ENCODE peak calls at places on chromosomes 11 and 22, in nine cellular contexts. One of them, this sample, is unnamed.

GRCh38 chr11:119846374-119846773 is 117.4 kb upstream of the NECTIN1 start:
- DNase-seq in heart left ventricle: no peak
- DNase-seq in CD4-positive, alpha-beta T cell: no peak
- DNase-seq in RWPE1: no peak
- DNase-seq in lower lobe of right lung: no peak
- DNase-seq in AG04450: no peak
- DNase-seq in OCI-LY7: no peak
- DNase-seq in PC-3: no peak
- DNase-seq in neural progenitor cell: no peak
- DNase-seq in this sample: no peak

GRCh38 chr11:9577032-9577431 is 3.6 kb downstream of the WEE1 start:
- DNase-seq in RWPE1: no peak
- DNase-seq in CD4-positive, alpha-beta T cell: no peak
- DNase-seq in neural progenitor cell: no peak
- DNase-seq in AG04450: no peak
- DNase-seq in PC-3: no peak
- DNase-seq in heart left ventricle: no peak
- DNase-seq in OCI-LY7: no peak
- DNase-seq in lower lobe of right lung: no peak
- DNase-seq in this sample: no peak

GRCh38 chr22:48370508-48371325 is 1457.0 kb downstream of the BRD1 start:
- DNase-seq in OCI-LY7: no peak
- DNase-seq in lower lobe of right lung: no peak
- DNase-seq in CD4-positive, alpha-beta T cell: no peak
- DNase-seq in PC-3: no peak
- DNase-seq in AG04450: no peak
- DNase-seq in neural progenitor cell: no peak
- DNase-seq in heart left ventricle: no peak
- DNase-seq in RWPE1: no peak
- DNase-seq in this sample: no peak

GRCh38 chr11:2221024-2221423 is 49.4 kb downstream of the ASCL2 start:
- DNase-seq in RWPE1: no peak
- DNase-seq in AG04450: no peak
- DNase-seq in OCI-LY7: no peak
- DNase-seq in lower lobe of right lung: no peak
- DNase-seq in heart left ventricle: no peak
- DNase-seq in CD4-positive, alpha-beta T cell: no peak
- DNase-seq in neural progenitor cell: no peak
- DNase-seq in PC-3: no peak
- DNase-seq in this sample: no peak

GRCh38 chr11:820655-821512 is 2.2 kb downstream of the PNPLA2 start:
- DNase-seq in PC-3: peak
- DNase-seq in AG04450: no peak
- DNase-seq in RWPE1: no peak
- DNase-seq in neural progenitor cell: no peak
- DNase-seq in heart left ventricle: peak
- DNase-seq in CD4-positive, alpha-beta T cell: no peak
- DNase-seq in OCI-LY7: no peak
- DNase-seq in lower lobe of right lung: peak
- DNase-seq in this sample: peak

GRCh38 chr11:27317751-27318150 is 45.3 kb downstream of the CCDC34 start:
- DNase-seq in heart left ventricle: no peak
- DNase-seq in PC-3: peak
- DNase-seq in lower lobe of right lung: no peak
- DNase-seq in OCI-LY7: no peak
- DNase-seq in neural progenitor cell: no peak
- DNase-seq in RWPE1: peak
- DNase-seq in CD4-positive, alpha-beta T cell: no peak
- DNase-seq in AG04450: no peak
- DNase-seq in this sample: no peak

GRCh38 chr11:33970984-33971466 is 79.1 kb upstream of the LMO2 start:
- DNase-seq in OCI-LY7: peak
- DNase-seq in heart left ventricle: no peak
- DNase-seq in CD4-positive, alpha-beta T cell: no peak
- DNase-seq in neural progenitor cell: peak
- DNase-seq in PC-3: peak
- DNase-seq in RWPE1: peak
- DNase-seq in lower lobe of right lung: no peak
- DNase-seq in AG04450: peak
- DNase-seq in this sample: peak

GRCh38 chr22:46457502-46458488 is 79.6 kb downstream of the CELSR1 start:
- DNase-seq in PC-3: no peak
- DNase-seq in CD4-positive, alpha-beta T cell: no peak
- DNase-seq in neural progenitor cell: peak
- DNase-seq in heart left ventricle: peak
- DNase-seq in lower lobe of right lung: no peak
- DNase-seq in OCI-LY7: no peak
- DNase-seq in AG04450: no peak
- DNase-seq in RWPE1: no peak
- DNase-seq in this sample: no peak

GRCh38 chr11:103881518-103882070 is 154.8 kb upstream of the DDI1 start:
- DNase-seq in CD4-positive, alpha-beta T cell: no peak
- DNase-seq in heart left ventricle: no peak
- DNase-seq in PC-3: no peak
- DNase-seq in lower lobe of right lung: no peak
- DNase-seq in AG04450: no peak
- DNase-seq in neural progenitor cell: no peak
- DNase-seq in RWPE1: no peak
- DNase-seq in OCI-LY7: no peak
- DNase-seq in this sample: no peak

GRCh38 chr11:35173011-35173511 is 34.1 kb downstream of the CD44 start:
- DNase-seq in CD4-positive, alpha-beta T cell: no peak
- DNase-seq in RWPE1: no peak
- DNase-seq in AG04450: no peak
- DNase-seq in heart left ventricle: no peak
- DNase-seq in lower lobe of right lung: peak
- DNase-seq in neural progenitor cell: no peak
- DNase-seq in OCI-LY7: peak
- DNase-seq in PC-3: peak
- DNase-seq in this sample: peak

GRCh38 chr11:62195945-62196344 is 5.9 kb downstream of the SCGB1D1 start:
- DNase-seq in CD4-positive, alpha-beta T cell: no peak
- DNase-seq in OCI-LY7: no peak
- DNase-seq in neural progenitor cell: peak
- DNase-seq in lower lobe of right lung: no peak
- DNase-seq in RWPE1: no peak
- DNase-seq in AG04450: no peak
- DNase-seq in PC-3: no peak
- DNase-seq in heart left ventricle: no peak
- DNase-seq in this sample: no peak

GRCh38 chr11:40819230-40819629 is 640.2 kb downstream of the LRRC4C start:
- DNase-seq in AG04450: no peak
- DNase-seq in heart left ventricle: no peak
- DNase-seq in lower lobe of right lung: no peak
- DNase-seq in CD4-positive, alpha-beta T cell: no peak
- DNase-seq in PC-3: no peak
- DNase-seq in neural progenitor cell: peak
- DNase-seq in OCI-LY7: no peak
- DNase-seq in RWPE1: no peak
- DNase-seq in this sample: no peak

GRCh38 chr22:49609207-49609876 is 218.3 kb downstream of the BRD1 start:
- DNase-seq in CD4-positive, alpha-beta T cell: no peak
- DNase-seq in RWPE1: no peak
- DNase-seq in AG04450: no peak
- DNase-seq in neural progenitor cell: no peak
- DNase-seq in OCI-LY7: no peak
- DNase-seq in lower lobe of right lung: peak
- DNase-seq in PC-3: no peak
- DNase-seq in heart left ventricle: peak
- DNase-seq in this sample: peak

GRCh38 chr22:38762607-38763006 is 6.8 kb upstream of the SUN2 start:
- DNase-seq in heart left ventricle: no peak
- DNase-seq in CD4-positive, alpha-beta T cell: no peak
- DNase-seq in lower lobe of right lung: no peak
- DNase-seq in neural progenitor cell: no peak
- DNase-seq in AG04450: no peak
- DNase-seq in RWPE1: no peak
- DNase-seq in OCI-LY7: no peak
- DNase-seq in PC-3: no peak
- DNase-seq in this sample: no peak

GRCh38 chr11:67024966-67025365 is 2.0 kb downstream of the SYT12 start:
- DNase-seq in AG04450: no peak
- DNase-seq in PC-3: peak
- DNase-seq in CD4-positive, alpha-beta T cell: no peak
- DNase-seq in heart left ventricle: no peak
- DNase-seq in RWPE1: no peak
- DNase-seq in OCI-LY7: no peak
- DNase-seq in neural progenitor cell: no peak
- DNase-seq in lower lobe of right lung: no peak
- DNase-seq in this sample: no peak

GRCh38 chr11:67024410-67024809 is 1.5 kb downstream of the SYT12 start:
- DNase-seq in heart left ventricle: no peak
- DNase-seq in RWPE1: no peak
- DNase-seq in lower lobe of right lung: no peak
- DNase-seq in OCI-LY7: peak
- DNase-seq in neural progenitor cell: no peak
- DNase-seq in PC-3: peak
- DNase-seq in CD4-positive, alpha-beta T cell: peak
- DNase-seq in AG04450: no peak
- DNase-seq in this sample: no peak

GRCh38 chr11:67022341-67022933 is 497 bp upstream of the SYT12 start:
- DNase-seq in neural progenitor cell: no peak
- DNase-seq in OCI-LY7: no peak
- DNase-seq in CD4-positive, alpha-beta T cell: no peak
- DNase-seq in heart left ventricle: no peak
- DNase-seq in PC-3: peak
- DNase-seq in RWPE1: peak
- DNase-seq in lower lobe of right lung: no peak
- DNase-seq in AG04450: peak
- DNase-seq in this sample: peak

GRCh38 chr11:67023957-67024353 is 1.0 kb downstream of the SYT12 start:
- DNase-seq in lower lobe of right lung: no peak
- DNase-seq in heart left ventricle: no peak
- DNase-seq in PC-3: no peak
- DNase-seq in neural progenitor cell: no peak
- DNase-seq in CD4-positive, alpha-beta T cell: no peak
- DNase-seq in AG04450: no peak
- DNase-seq in OCI-LY7: no peak
- DNase-seq in RWPE1: no peak
- DNase-seq in this sample: no peak

DNA sequence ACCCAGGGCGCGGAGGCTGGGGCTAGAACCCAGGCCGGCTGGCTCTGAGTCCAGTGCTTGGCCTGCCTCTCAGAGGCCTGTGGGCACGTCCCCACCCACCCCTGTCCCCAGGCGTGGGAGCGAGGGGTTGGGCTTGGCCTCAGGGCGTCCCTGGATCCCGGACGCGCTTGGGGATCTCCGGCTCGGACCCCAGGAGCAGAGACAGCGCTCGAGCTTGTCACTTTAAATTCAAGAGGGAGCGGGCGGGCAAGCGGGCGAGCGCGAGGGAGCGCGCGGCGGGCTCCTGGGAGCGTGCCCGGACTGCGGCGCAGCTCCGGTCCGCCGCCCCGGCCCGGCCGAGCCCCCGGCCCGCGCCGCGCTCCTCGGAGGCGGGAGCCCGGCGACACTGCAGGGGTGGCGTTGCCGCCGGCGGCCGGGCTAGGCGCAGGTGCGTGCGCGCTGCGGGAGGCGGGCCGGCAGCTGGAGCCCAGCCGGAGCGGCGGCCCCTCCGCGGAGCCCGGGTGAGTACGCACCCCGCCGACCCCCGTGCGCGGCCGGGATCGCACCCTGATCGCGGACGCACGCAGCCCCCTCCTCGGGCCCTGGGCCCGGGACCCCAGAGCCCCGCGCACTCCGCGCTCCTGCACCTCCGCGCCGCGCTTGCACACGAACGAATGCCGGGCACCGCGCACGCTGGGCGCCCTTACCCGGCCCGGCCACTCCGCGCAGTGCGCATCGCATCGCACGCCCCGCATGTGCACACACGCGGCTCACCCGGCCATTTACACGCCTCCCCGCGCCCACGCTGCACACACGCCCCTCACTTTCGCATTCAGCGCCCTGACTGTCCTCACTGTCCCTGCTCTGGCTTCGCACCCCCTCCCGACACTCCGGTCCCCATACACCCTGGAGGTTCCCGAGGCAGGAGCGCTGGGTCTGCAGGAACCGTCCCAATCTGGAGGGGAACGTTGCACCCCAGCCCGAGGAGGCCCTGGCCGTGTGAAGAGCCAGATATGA is at the start of gene SYT12:
- DNase-seq in heart left ventricle: no peak
- DNase-seq in RWPE1: no peak
- DNase-seq in CD4-positive, alpha-beta T cell: no peak
- DNase-seq in AG04450: no peak
- DNase-seq in neural progenitor cell: peak
- DNase-seq in OCI-LY7: no peak
- DNase-seq in lower lobe of right lung: no peak
- DNase-seq in PC-3: peak
- DNase-seq in this sample: peak
- H3K27ac ChIP-seq in heart left ventricle: no peak
- H3K27ac ChIP-seq in RWPE1: peak
- H3K27ac ChIP-seq in CD4-positive, alpha-beta T cell: no peak
- H3K27ac ChIP-seq in AG04450: no peak
- H3K27ac ChIP-seq in neural progenitor cell: no peak
- H3K27ac ChIP-seq in OCI-LY7: no peak
- H3K27ac ChIP-seq in lower lobe of right lung: no peak
- H3K27ac ChIP-seq in PC-3: no peak
- H3K27ac ChIP-seq in this sample: no peak

GRCh38 chr11:121687961-121688566 is 235.3 kb upstream of the SORL1-AS1 start:
- DNase-seq in RWPE1: no peak
- DNase-seq in CD4-positive, alpha-beta T cell: no peak
- DNase-seq in neural progenitor cell: peak
- DNase-seq in OCI-LY7: no peak
- DNase-seq in lower lobe of right lung: no peak
- DNase-seq in PC-3: peak
- DNase-seq in heart left ventricle: no peak
- DNase-seq in AG04450: peak
- DNase-seq in this sample: no peak
- H3K27ac ChIP-seq in RWPE1: no peak
- H3K27ac ChIP-seq in CD4-positive, alpha-beta T cell: no peak
- H3K27ac ChIP-seq in neural progenitor cell: no peak
- H3K27ac ChIP-seq in OCI-LY7: no peak
- H3K27ac ChIP-seq in lower lobe of right lung: no peak
- H3K27ac ChIP-seq in PC-3: no peak
- H3K27ac ChIP-seq in heart left ventricle: no peak
- H3K27ac ChIP-seq in AG04450: no peak
- H3K27ac ChIP-seq in this sample: no peak

GRCh38 chr11:124837491-124837856 is 27.8 kb upstream of the ROBO3 start:
- DNase-seq in RWPE1: peak
- DNase-seq in AG04450: peak
- DNase-seq in heart left ventricle: no peak
- DNase-seq in OCI-LY7: peak
- DNase-seq in lower lobe of right lung: no peak
- DNase-seq in PC-3: peak
- DNase-seq in neural progenitor cell: peak
- DNase-seq in CD4-positive, alpha-beta T cell: no peak
- DNase-seq in this sample: no peak
- H3K27ac ChIP-seq in RWPE1: no peak
- H3K27ac ChIP-seq in AG04450: no peak
- H3K27ac ChIP-seq in heart left ventricle: no peak
- H3K27ac ChIP-seq in OCI-LY7: peak
- H3K27ac ChIP-seq in lower lobe of right lung: no peak
- H3K27ac ChIP-seq in PC-3: no peak
- H3K27ac ChIP-seq in neural progenitor cell: no peak
- H3K27ac ChIP-seq in CD4-positive, alpha-beta T cell: no peak
- H3K27ac ChIP-seq in this sample: no peak

DNA sequence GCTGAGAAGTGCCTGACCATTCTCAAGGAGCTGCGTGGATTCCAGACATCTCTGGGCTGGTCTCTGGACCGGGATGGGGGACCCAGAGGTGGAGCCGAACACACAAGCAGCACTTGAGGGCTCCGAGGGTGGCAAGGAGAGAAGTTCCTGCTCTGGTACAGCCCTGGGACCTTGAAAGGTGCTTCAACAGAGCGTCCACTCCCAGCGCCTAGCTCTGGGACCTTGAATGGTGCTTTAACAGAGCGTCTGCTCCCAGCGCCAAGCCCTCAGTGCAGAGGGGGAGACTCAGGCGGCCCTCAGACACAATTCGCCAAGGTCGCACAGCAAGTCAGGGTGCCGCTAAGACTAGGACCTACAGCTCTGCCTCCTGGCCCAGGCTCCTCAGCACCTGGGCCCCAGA is 10.6 kb upstream of the NPAS4 start:
- DNase-seq in heart left ventricle: no peak
- DNase-seq in CD4-positive, alpha-beta T cell: no peak
- DNase-seq in OCI-LY7: no peak
- DNase-seq in lower lobe of right lung: no peak
- DNase-seq in neural progenitor cell: no peak
- DNase-seq in RWPE1: no peak
- DNase-seq in AG04450: no peak
- DNase-seq in PC-3: no peak
- DNase-seq in this sample: no peak
- H3K27ac ChIP-seq in heart left ventricle: no peak
- H3K27ac ChIP-seq in CD4-positive, alpha-beta T cell: no peak
- H3K27ac ChIP-seq in OCI-LY7: no peak
- H3K27ac ChIP-seq in lower lobe of right lung: no peak
- H3K27ac ChIP-seq in neural progenitor cell: no peak
- H3K27ac ChIP-seq in RWPE1: no peak
- H3K27ac ChIP-seq in AG04450: no peak
- H3K27ac ChIP-seq in PC-3: no peak
- H3K27ac ChIP-seq in this sample: no peak

This sample was measured in right lobe of liver.